ENCODE peak calls at places on chromosomes 13 and 19, in nine cellular contexts. One of them, this sample, is unnamed.

GRCh38 chr19:32309711-32310390 is 35.6 kb upstream of the ZNF507 start:
- DNase-seq in HCT116: no peak
- DNase-seq in GM23338: no peak
- DNase-seq in sigmoid colon: no peak
- DNase-seq in GM12892: no peak
- DNase-seq in H1: no peak
- DNase-seq in upper lobe of left lung: peak
- DNase-seq in stomach: no peak
- DNase-seq in endothelial cell of umbilical vein: no peak
- DNase-seq in this sample: no peak

GRCh38 chr13:35814573-35814972 is 316.6 kb downstream of the DCLK1 start:
- DNase-seq in sigmoid colon: no peak
- DNase-seq in stomach: no peak
- DNase-seq in HCT116: no peak
- DNase-seq in H1: no peak
- DNase-seq in endothelial cell of umbilical vein: no peak
- DNase-seq in upper lobe of left lung: no peak
- DNase-seq in GM12892: no peak
- DNase-seq in GM23338: no peak
- DNase-seq in this sample: no peak

GRCh38 chr13:94800423-94800822 is 88.1 kb upstream of the SOX21 start:
- DNase-seq in stomach: no peak
- DNase-seq in HCT116: no peak
- DNase-seq in H1: no peak
- DNase-seq in endothelial cell of umbilical vein: no peak
- DNase-seq in GM23338: no peak
- DNase-seq in sigmoid colon: no peak
- DNase-seq in upper lobe of left lung: no peak
- DNase-seq in GM12892: no peak
- DNase-seq in this sample: no peak

GRCh38 chr13:80931766-80932165 is 590.8 kb upstream of the SPRY2 start:
- DNase-seq in HCT116: no peak
- DNase-seq in sigmoid colon: no peak
- DNase-seq in H1: no peak
- DNase-seq in stomach: no peak
- DNase-seq in upper lobe of left lung: no peak
- DNase-seq in GM23338: no peak
- DNase-seq in GM12892: no peak
- DNase-seq in endothelial cell of umbilical vein: no peak
- DNase-seq in this sample: no peak

GRCh38 chr13:48216204-48216711 is 16.7 kb upstream of the ITM2B start:
- DNase-seq in sigmoid colon: no peak
- DNase-seq in HCT116: no peak
- DNase-seq in GM23338: peak
- DNase-seq in GM12892: no peak
- DNase-seq in upper lobe of left lung: no peak
- DNase-seq in endothelial cell of umbilical vein: no peak
- DNase-seq in stomach: no peak
- DNase-seq in H1: no peak
- DNase-seq in this sample: no peak

GRCh38 chr13:102873653-102874052 is 27.8 kb downstream of the ERCC5 start:
- DNase-seq in H1: no peak
- DNase-seq in GM23338: no peak
- DNase-seq in stomach: no peak
- DNase-seq in upper lobe of left lung: no peak
- DNase-seq in GM12892: no peak
- DNase-seq in HCT116: no peak
- DNase-seq in sigmoid colon: no peak
- DNase-seq in endothelial cell of umbilical vein: peak
- DNase-seq in this sample: no peak

GRCh38 chr19:13783565-13784500 is 9.6 kb downstream of the C19orf53 start:
- DNase-seq in GM12892: no peak
- DNase-seq in H1: no peak
- DNase-seq in HCT116: no peak
- DNase-seq in upper lobe of left lung: no peak
- DNase-seq in sigmoid colon: no peak
- DNase-seq in endothelial cell of umbilical vein: peak
- DNase-seq in stomach: no peak
- DNase-seq in GM23338: no peak
- DNase-seq in this sample: no peak

GRCh38 chr13:19910336-19911072 is 47.1 kb upstream of the ZMYM5 start:
- DNase-seq in GM23338: no peak
- DNase-seq in HCT116: peak
- DNase-seq in endothelial cell of umbilical vein: no peak
- DNase-seq in H1: no peak
- DNase-seq in GM12892: no peak
- DNase-seq in sigmoid colon: no peak
- DNase-seq in upper lobe of left lung: no peak
- DNase-seq in stomach: peak
- DNase-seq in this sample: no peak

DNA sequence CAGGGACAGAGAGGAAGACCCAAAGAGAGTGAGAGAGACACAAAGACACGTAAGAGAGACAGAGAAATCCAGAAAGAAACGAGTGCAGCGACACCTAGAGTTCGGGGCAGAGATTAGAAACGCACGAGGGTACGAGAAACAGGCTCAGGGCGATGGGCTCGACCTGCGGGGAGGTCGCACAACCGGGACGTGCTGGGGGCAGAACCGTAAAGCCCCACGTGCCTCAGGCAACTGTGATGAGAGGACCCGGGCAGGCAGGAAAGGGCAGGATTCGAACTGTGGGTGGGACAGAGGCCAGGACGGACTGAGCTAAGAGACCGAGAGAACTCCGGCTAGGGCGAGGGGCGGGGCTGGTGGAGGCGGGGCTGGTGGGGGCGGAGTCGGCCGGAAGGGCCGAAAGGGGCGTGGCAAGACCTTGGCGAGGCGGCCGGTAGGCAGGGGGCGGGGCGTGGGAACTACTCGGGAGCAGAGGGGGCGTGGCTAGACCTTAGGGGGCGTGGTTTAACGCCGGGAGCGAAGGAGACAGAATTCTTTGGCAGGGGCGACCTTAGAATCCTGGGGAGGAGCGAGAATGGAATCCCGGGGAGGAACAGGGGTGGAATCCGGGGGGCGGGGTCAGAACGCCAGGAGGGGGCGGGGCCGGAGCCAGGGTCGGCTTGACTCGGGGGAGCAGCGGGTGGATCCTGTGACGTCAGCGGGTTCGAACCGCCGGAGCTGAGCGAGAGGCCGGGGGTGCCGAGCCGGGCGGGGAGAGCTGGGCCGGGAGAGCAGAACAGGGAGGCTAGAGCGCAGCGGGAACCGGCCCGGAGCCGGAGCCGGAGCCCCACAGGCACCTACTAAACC is at the start of gene NECTIN2:
- DNase-seq in GM23338: peak
- DNase-seq in endothelial cell of umbilical vein: peak
- DNase-seq in stomach: peak
- DNase-seq in upper lobe of left lung: peak
- DNase-seq in H1: peak
- DNase-seq in GM12892: peak
- DNase-seq in HCT116: peak
- DNase-seq in sigmoid colon: peak
- DNase-seq in this sample: peak
- TF ChIP-seq POLR2AphosphoS5 in GM23338: peak
- TF ChIP-seq POLR2AphosphoS5 in endothelial cell of umbilical vein: peak
- TF ChIP-seq POLR2AphosphoS5 in stomach: peak
- TF ChIP-seq POLR2AphosphoS5 in upper lobe of left lung: peak
- TF ChIP-seq POLR2AphosphoS5 in H1: peak
- TF ChIP-seq POLR2AphosphoS5 in GM12892: no peak
- TF ChIP-seq POLR2AphosphoS5 in HCT116: peak
- TF ChIP-seq POLR2AphosphoS5 in sigmoid colon: peak
- TF ChIP-seq POLR2AphosphoS5 in this sample: peak

DNA sequence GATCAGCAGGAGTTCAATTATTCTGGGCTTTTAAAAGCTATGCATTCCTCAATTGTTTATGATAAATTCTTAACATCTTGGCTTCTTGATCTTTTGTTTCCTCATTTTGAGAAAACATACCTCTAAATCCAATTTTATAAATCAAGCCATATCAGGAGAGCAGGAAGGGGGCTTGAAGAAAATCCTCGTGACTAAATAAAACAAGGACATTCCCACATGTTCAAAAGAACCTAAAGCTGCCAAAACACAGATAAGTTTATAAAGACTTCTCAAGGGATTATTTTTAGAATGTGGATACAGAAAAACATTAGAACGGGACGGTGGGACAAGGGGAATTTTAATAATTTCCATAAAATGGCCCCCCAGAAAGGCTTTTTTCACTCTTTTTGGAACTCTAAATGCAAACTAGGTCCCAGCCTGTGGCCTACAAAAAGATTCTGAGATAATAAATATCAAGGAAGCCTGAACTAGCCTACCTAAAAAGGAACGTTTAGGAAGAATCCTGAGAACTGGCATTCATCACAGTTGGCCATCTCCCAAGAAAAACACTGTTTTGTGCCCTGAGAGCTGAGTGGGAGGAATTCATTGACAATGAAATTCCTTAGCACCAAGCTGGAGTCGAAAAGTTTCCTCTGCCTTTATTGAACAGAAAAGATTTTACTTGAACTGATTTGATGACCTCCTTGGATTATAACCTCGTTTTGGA is 30.1 kb downstream of the ZAR1L start:
- DNase-seq in HCT116: peak
- DNase-seq in GM23338: no peak
- DNase-seq in GM12892: no peak
- DNase-seq in endothelial cell of umbilical vein: peak
- DNase-seq in sigmoid colon: no peak
- DNase-seq in upper lobe of left lung: no peak
- DNase-seq in H1: no peak
- DNase-seq in stomach: peak
- DNase-seq in this sample: peak
- TF ChIP-seq POLR2AphosphoS5 in HCT116: no peak
- TF ChIP-seq POLR2AphosphoS5 in GM23338: no peak
- TF ChIP-seq POLR2AphosphoS5 in GM12892: no peak
- TF ChIP-seq POLR2AphosphoS5 in endothelial cell of umbilical vein: no peak
- TF ChIP-seq POLR2AphosphoS5 in sigmoid colon: peak
- TF ChIP-seq POLR2AphosphoS5 in upper lobe of left lung: no peak
- TF ChIP-seq POLR2AphosphoS5 in H1: no peak
- TF ChIP-seq POLR2AphosphoS5 in stomach: peak
- TF ChIP-seq POLR2AphosphoS5 in this sample: peak

GRCh38 chr19:48362716-48363499 is 832 bp downstream of the TMEM143 start:
- DNase-seq in GM12892: peak
- DNase-seq in endothelial cell of umbilical vein: peak
- DNase-seq in H1: peak
- DNase-seq in sigmoid colon: peak
- DNase-seq in HCT116: peak
- DNase-seq in stomach: peak
- DNase-seq in upper lobe of left lung: peak
- DNase-seq in GM23338: peak
- DNase-seq in this sample: peak

GRCh38 chr19:48365602-48366001 is 1.4 kb downstream of the SYNGR4 start:
- DNase-seq in endothelial cell of umbilical vein: no peak
- DNase-seq in sigmoid colon: no peak
- DNase-seq in GM12892: no peak
- DNase-seq in GM23338: no peak
- DNase-seq in H1: no peak
- DNase-seq in upper lobe of left lung: peak
- DNase-seq in stomach: no peak
- DNase-seq in HCT116: no peak
- DNase-seq in this sample: no peak

GRCh38 chr19:48364564-48365363 is 597 bp downstream of the SYNGR4 start:
- DNase-seq in sigmoid colon: no peak
- DNase-seq in endothelial cell of umbilical vein: no peak
- DNase-seq in GM12892: no peak
- DNase-seq in H1: no peak
- DNase-seq in HCT116: no peak
- DNase-seq in GM23338: no peak
- DNase-seq in stomach: no peak
- DNase-seq in upper lobe of left lung: no peak
- DNase-seq in this sample: no peak

GRCh38 chr19:48363500-48363809 is 285 bp downstream of the TMEM143 start:
- DNase-seq in stomach: no peak
- DNase-seq in H1: no peak
- DNase-seq in HCT116: no peak
- DNase-seq in endothelial cell of umbilical vein: no peak
- DNase-seq in GM23338: peak
- DNase-seq in GM12892: no peak
- DNase-seq in upper lobe of left lung: no peak
- DNase-seq in sigmoid colon: no peak
- DNase-seq in this sample: no peak

DNA sequence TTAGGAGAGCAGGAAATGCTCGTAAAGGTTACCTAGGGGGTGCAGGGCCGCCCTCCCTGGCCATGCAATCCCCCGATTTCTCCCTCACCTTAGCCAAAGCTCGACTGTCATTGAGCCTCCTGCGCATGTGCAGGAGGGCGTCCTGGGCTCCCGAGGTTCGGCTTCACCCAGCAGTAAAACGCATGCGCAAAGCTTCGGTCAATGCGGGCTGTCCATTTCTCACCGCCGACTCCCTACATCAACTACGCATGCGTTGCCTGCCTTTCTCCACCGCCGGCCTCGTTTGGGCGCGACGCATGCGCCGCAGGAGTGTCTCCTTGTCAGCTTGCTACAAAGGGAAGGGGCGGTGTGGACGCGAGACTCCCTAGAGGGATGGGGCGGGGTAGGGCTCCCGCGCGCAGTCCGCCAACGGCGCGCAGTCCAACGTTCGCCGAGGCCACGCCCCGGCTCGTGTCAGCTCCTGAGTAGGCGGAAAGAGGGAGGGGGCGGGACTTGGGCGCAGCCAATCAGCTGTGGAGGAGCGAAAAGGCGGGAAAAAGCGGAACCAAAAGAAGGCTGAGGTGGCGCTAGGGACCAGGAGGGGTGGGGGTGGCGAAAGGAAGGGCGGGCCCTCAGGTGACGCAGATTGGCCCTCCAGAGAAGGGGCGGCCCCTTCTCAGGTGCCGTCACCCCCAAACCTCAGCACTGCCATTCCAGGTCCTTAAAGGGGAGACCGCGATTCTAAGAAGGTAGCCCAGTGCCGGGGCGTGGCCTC is at the start of the genes SYNGR4 and TMEM143:
- DNase-seq in GM12892: peak
- DNase-seq in H1: peak
- DNase-seq in upper lobe of left lung: peak
- DNase-seq in GM23338: peak
- DNase-seq in sigmoid colon: peak
- DNase-seq in stomach: peak
- DNase-seq in HCT116: peak
- DNase-seq in endothelial cell of umbilical vein: peak
- DNase-seq in this sample: peak
- TF ChIP-seq POLR2AphosphoS5 in GM12892: no peak
- TF ChIP-seq POLR2AphosphoS5 in H1: no peak
- TF ChIP-seq POLR2AphosphoS5 in upper lobe of left lung: peak
- TF ChIP-seq POLR2AphosphoS5 in GM23338: peak
- TF ChIP-seq POLR2AphosphoS5 in sigmoid colon: peak
- TF ChIP-seq POLR2AphosphoS5 in stomach: peak
- TF ChIP-seq POLR2AphosphoS5 in HCT116: peak
- TF ChIP-seq POLR2AphosphoS5 in endothelial cell of umbilical vein: no peak
- TF ChIP-seq POLR2AphosphoS5 in this sample: peak

GRCh38 chr19:38389957-38390924 is 1.7 kb downstream of the SPRED3 start:
- DNase-seq in stomach: no peak
- DNase-seq in sigmoid colon: no peak
- DNase-seq in endothelial cell of umbilical vein: no peak
- DNase-seq in H1: no peak
- DNase-seq in HCT116: no peak
- DNase-seq in GM12892: no peak
- DNase-seq in GM23338: no peak
- DNase-seq in upper lobe of left lung: no peak
- DNase-seq in this sample: no peak

GRCh38 chr19:38387550-38388309 is at the start of gene GGN:
- DNase-seq in GM12892: peak
- DNase-seq in H1: peak
- DNase-seq in GM23338: peak
- DNase-seq in stomach: peak
- DNase-seq in endothelial cell of umbilical vein: peak
- DNase-seq in HCT116: peak
- DNase-seq in upper lobe of left lung: peak
- DNase-seq in sigmoid colon: peak
- DNase-seq in this sample: peak

GRCh38 chr19:38388310-38389100 is at the start of gene SPRED3:
- DNase-seq in H1: peak
- DNase-seq in endothelial cell of umbilical vein: no peak
- DNase-seq in stomach: peak
- DNase-seq in upper lobe of left lung: peak
- DNase-seq in HCT116: no peak
- DNase-seq in GM23338: peak
- DNase-seq in GM12892: no peak
- DNase-seq in sigmoid colon: no peak
- DNase-seq in this sample: peak

GRCh38 chr19:38386968-38387549 is 775 bp downstream of the GGN start:
- DNase-seq in endothelial cell of umbilical vein: no peak
- DNase-seq in stomach: no peak
- DNase-seq in sigmoid colon: no peak
- DNase-seq in H1: no peak
- DNase-seq in upper lobe of left lung: peak
- DNase-seq in GM12892: no peak
- DNase-seq in GM23338: no peak
- DNase-seq in HCT116: no peak
- DNase-seq in this sample: no peak

DNA sequence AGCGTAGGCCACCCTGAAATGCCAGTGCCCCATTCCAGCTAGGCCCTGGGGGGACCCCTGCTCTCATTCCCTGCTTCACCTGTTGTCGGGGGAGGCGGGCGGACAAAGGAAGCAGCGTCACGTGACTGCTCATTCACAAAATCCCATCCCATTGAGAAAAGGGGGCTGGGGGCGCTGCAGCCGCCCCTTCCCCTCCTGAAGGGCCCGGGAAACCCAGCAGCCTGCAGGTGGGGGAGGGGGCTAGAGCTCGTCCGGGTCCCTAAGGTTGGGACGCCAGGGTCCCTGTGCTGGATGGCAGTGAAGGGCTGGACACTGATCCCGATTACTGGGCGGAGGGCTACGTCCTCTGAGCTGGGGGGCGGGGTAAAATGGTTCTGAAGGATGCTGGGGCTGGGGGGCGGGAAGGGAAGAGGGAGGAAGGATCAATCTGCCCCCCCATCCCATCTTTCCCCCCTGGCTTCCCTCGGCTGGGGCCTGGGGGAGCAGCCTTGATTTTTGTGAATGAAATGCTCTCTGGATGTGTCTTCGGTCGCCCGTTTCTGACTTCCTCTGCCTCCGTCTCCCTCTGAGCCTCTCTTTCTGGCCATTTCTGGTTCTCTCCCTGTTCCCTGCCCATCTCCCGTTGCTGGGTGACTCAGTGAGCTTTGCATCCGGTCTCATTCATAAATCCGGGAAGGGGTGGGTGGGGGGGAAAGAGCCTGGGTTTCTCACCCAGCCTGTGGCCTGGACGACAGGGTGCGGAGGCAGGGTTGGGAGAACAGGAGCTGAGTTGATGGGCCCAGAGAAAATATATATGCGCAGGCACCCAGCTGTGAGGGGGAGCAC is 816 bp downstream of the SPRED3 start:
- DNase-seq in GM23338: peak
- DNase-seq in sigmoid colon: no peak
- DNase-seq in H1: peak
- DNase-seq in HCT116: no peak
- DNase-seq in GM12892: no peak
- DNase-seq in upper lobe of left lung: no peak
- DNase-seq in endothelial cell of umbilical vein: peak
- DNase-seq in stomach: no peak
- DNase-seq in this sample: no peak
- TF ChIP-seq POLR2AphosphoS5 in GM23338: peak
- TF ChIP-seq POLR2AphosphoS5 in sigmoid colon: no peak
- TF ChIP-seq POLR2AphosphoS5 in H1: no peak
- TF ChIP-seq POLR2AphosphoS5 in HCT116: no peak
- TF ChIP-seq POLR2AphosphoS5 in GM12892: no peak
- TF ChIP-seq POLR2AphosphoS5 in upper lobe of left lung: no peak
- TF ChIP-seq POLR2AphosphoS5 in endothelial cell of umbilical vein: peak
- TF ChIP-seq POLR2AphosphoS5 in stomach: no peak
- TF ChIP-seq POLR2AphosphoS5 in this sample: no peak